ENCODE peak calls at places on chromosomes 12 and 14, in nine cellular contexts. One of them, this sample, is unnamed.

GRCh38 chr12:63994704-63995103 is 150.2 kb downstream of the SRGAP1 start:
- DNase-seq in mammary epithelial cell: no peak
- DNase-seq in CD8-positive, alpha-beta memory T cell: no peak
- DNase-seq in tibial nerve: no peak
- DNase-seq in lung: no peak
- DNase-seq in MM.1S: no peak
- DNase-seq in spleen: no peak
- DNase-seq in kidney: no peak
- DNase-seq in stomach: no peak
- DNase-seq in this sample: no peak

GRCh38 chr12:47885012-47885501 is 19.7 kb downstream of the VDR start:
- DNase-seq in mammary epithelial cell: no peak
- DNase-seq in CD8-positive, alpha-beta memory T cell: no peak
- DNase-seq in tibial nerve: no peak
- DNase-seq in lung: no peak
- DNase-seq in MM.1S: no peak
- DNase-seq in spleen: no peak
- DNase-seq in kidney: no peak
- DNase-seq in stomach: no peak
- DNase-seq in this sample: peak; percentile 53

GRCh38 chr14:77222546-77223225 is 41.1 kb downstream of the TMEM63C start:
- DNase-seq in mammary epithelial cell: no peak
- DNase-seq in CD8-positive, alpha-beta memory T cell: no peak
- DNase-seq in tibial nerve: no peak
- DNase-seq in lung: no peak
- DNase-seq in MM.1S: no peak
- DNase-seq in spleen: no peak
- DNase-seq in kidney: no peak
- DNase-seq in stomach: no peak
- DNase-seq in this sample: no peak

GRCh38 chr12:57816855-57817151 is 1.7 kb downstream of the AVIL start:
- DNase-seq in mammary epithelial cell: no peak
- DNase-seq in CD8-positive, alpha-beta memory T cell: no peak
- DNase-seq in tibial nerve: no peak
- DNase-seq in lung: peak; percentile 57
- DNase-seq in MM.1S: no peak
- DNase-seq in spleen: peak; percentile 41
- DNase-seq in kidney: no peak
- DNase-seq in stomach: no peak
- DNase-seq in this sample: no peak

GRCh38 chr12:16939871-16940306 is 333.9 kb upstream of the LMO3 start:
- DNase-seq in mammary epithelial cell: peak; percentile 71
- DNase-seq in CD8-positive, alpha-beta memory T cell: no peak
- DNase-seq in tibial nerve: no peak
- DNase-seq in lung: peak; percentile 62
- DNase-seq in MM.1S: peak; percentile 79
- DNase-seq in spleen: no peak
- DNase-seq in kidney: peak; percentile 41
- DNase-seq in stomach: peak; percentile 44
- DNase-seq in this sample: peak; percentile 10

GRCh38 chr14:59187802-59188460 is 536 bp upstream of the DAAM1 start:
- DNase-seq in mammary epithelial cell: no peak
- DNase-seq in CD8-positive, alpha-beta memory T cell: no peak
- DNase-seq in tibial nerve: peak; percentile 16
- DNase-seq in lung: no peak
- DNase-seq in MM.1S: peak; percentile 25
- DNase-seq in spleen: peak; percentile 88
- DNase-seq in kidney: no peak
- DNase-seq in stomach: no peak
- DNase-seq in this sample: no peak

GRCh38 chr12:122088181-122088810 is 9.7 kb downstream of the MLXIP start:
- DNase-seq in mammary epithelial cell: no peak
- DNase-seq in CD8-positive, alpha-beta memory T cell: no peak
- DNase-seq in tibial nerve: no peak
- DNase-seq in lung: no peak
- DNase-seq in MM.1S: no peak
- DNase-seq in spleen: no peak
- DNase-seq in kidney: no peak
- DNase-seq in stomach: no peak
- DNase-seq in this sample: no peak

GRCh38 chr12:4978737-4979136 is 64.9 kb upstream of the KCNA5 start:
- DNase-seq in mammary epithelial cell: no peak
- DNase-seq in CD8-positive, alpha-beta memory T cell: no peak
- DNase-seq in tibial nerve: no peak
- DNase-seq in lung: no peak
- DNase-seq in MM.1S: no peak
- DNase-seq in spleen: no peak
- DNase-seq in kidney: no peak
- DNase-seq in stomach: no peak
- DNase-seq in this sample: no peak

GRCh38 chr14:47526591-47527244 is 148.7 kb downstream of the MDGA2 start:
- DNase-seq in mammary epithelial cell: no peak
- DNase-seq in CD8-positive, alpha-beta memory T cell: no peak
- DNase-seq in tibial nerve: no peak
- DNase-seq in lung: no peak
- DNase-seq in MM.1S: no peak
- DNase-seq in spleen: no peak
- DNase-seq in kidney: no peak
- DNase-seq in stomach: no peak
- DNase-seq in this sample: no peak

GRCh38 chr12:112749081-112749480 is 42.5 kb upstream of the RPH3A start:
- DNase-seq in mammary epithelial cell: no peak
- DNase-seq in CD8-positive, alpha-beta memory T cell: no peak
- DNase-seq in tibial nerve: no peak
- DNase-seq in lung: no peak
- DNase-seq in MM.1S: no peak
- DNase-seq in spleen: no peak
- DNase-seq in kidney: no peak
- DNase-seq in stomach: no peak
- DNase-seq in this sample: no peak

GRCh38 chr14:56273949-56274348 is 155.7 kb downstream of the PELI2 start:
- DNase-seq in mammary epithelial cell: no peak
- DNase-seq in CD8-positive, alpha-beta memory T cell: no peak
- DNase-seq in tibial nerve: no peak
- DNase-seq in lung: no peak
- DNase-seq in MM.1S: no peak
- DNase-seq in spleen: no peak
- DNase-seq in kidney: no peak
- DNase-seq in stomach: no peak
- DNase-seq in this sample: no peak

GRCh38 chr12:110312581-110313360 is 31.7 kb downstream of the ATP2A2 start:
- DNase-seq in mammary epithelial cell: peak; percentile 75
- DNase-seq in CD8-positive, alpha-beta memory T cell: no peak
- DNase-seq in tibial nerve: no peak
- DNase-seq in lung: no peak
- DNase-seq in MM.1S: no peak
- DNase-seq in spleen: no peak
- DNase-seq in kidney: no peak
- DNase-seq in stomach: no peak
- DNase-seq in this sample: no peak

GRCh38 chr12:45944771-45945170 is 45.6 kb downstream of the SCAF11 start:
- DNase-seq in mammary epithelial cell: no peak
- DNase-seq in CD8-positive, alpha-beta memory T cell: no peak
- DNase-seq in tibial nerve: no peak
- DNase-seq in lung: no peak
- DNase-seq in MM.1S: no peak
- DNase-seq in spleen: no peak
- DNase-seq in kidney: no peak
- DNase-seq in stomach: no peak
- DNase-seq in this sample: no peak

GRCh38 chr14:79011920-79012204 is 841.7 kb downstream of the NRXN3 start:
- DNase-seq in mammary epithelial cell: no peak
- DNase-seq in CD8-positive, alpha-beta memory T cell: no peak
- DNase-seq in tibial nerve: no peak
- DNase-seq in lung: no peak
- DNase-seq in MM.1S: no peak
- DNase-seq in spleen: no peak
- DNase-seq in kidney: no peak
- DNase-seq in stomach: no peak
- DNase-seq in this sample: no peak

GRCh38 chr14:72883963-72884362 is 9.9 kb downstream of the DPF3 start:
- DNase-seq in mammary epithelial cell: no peak
- DNase-seq in CD8-positive, alpha-beta memory T cell: no peak
- DNase-seq in tibial nerve: no peak
- DNase-seq in lung: no peak
- DNase-seq in MM.1S: no peak
- DNase-seq in spleen: no peak
- DNase-seq in kidney: no peak
- DNase-seq in stomach: no peak
- DNase-seq in this sample: peak; percentile 41

GRCh38 chr12:106897082-106897481 is 58.6 kb upstream of the TMEM263 start:
- DNase-seq in mammary epithelial cell: no peak
- DNase-seq in CD8-positive, alpha-beta memory T cell: no peak
- DNase-seq in tibial nerve: no peak
- DNase-seq in lung: no peak
- DNase-seq in MM.1S: no peak
- DNase-seq in spleen: no peak
- DNase-seq in kidney: no peak
- DNase-seq in stomach: no peak
- DNase-seq in this sample: no peak

GRCh38 chr14:86035882-86036281 is 505.9 kb downstream of the FLRT2 start:
- DNase-seq in mammary epithelial cell: peak; percentile 17
- DNase-seq in CD8-positive, alpha-beta memory T cell: no peak
- DNase-seq in tibial nerve: no peak
- DNase-seq in lung: no peak
- DNase-seq in MM.1S: peak; percentile 14
- DNase-seq in spleen: no peak
- DNase-seq in kidney: no peak
- DNase-seq in stomach: no peak
- DNase-seq in this sample: no peak

GRCh38 chr12:113825705-113826104 is 140.4 kb downstream of the RBM19 start:
- DNase-seq in mammary epithelial cell: no peak
- DNase-seq in CD8-positive, alpha-beta memory T cell: no peak
- DNase-seq in tibial nerve: no peak
- DNase-seq in lung: no peak
- DNase-seq in MM.1S: no peak
- DNase-seq in spleen: no peak
- DNase-seq in kidney: no peak
- DNase-seq in stomach: no peak
- DNase-seq in this sample: no peak

DNA sequence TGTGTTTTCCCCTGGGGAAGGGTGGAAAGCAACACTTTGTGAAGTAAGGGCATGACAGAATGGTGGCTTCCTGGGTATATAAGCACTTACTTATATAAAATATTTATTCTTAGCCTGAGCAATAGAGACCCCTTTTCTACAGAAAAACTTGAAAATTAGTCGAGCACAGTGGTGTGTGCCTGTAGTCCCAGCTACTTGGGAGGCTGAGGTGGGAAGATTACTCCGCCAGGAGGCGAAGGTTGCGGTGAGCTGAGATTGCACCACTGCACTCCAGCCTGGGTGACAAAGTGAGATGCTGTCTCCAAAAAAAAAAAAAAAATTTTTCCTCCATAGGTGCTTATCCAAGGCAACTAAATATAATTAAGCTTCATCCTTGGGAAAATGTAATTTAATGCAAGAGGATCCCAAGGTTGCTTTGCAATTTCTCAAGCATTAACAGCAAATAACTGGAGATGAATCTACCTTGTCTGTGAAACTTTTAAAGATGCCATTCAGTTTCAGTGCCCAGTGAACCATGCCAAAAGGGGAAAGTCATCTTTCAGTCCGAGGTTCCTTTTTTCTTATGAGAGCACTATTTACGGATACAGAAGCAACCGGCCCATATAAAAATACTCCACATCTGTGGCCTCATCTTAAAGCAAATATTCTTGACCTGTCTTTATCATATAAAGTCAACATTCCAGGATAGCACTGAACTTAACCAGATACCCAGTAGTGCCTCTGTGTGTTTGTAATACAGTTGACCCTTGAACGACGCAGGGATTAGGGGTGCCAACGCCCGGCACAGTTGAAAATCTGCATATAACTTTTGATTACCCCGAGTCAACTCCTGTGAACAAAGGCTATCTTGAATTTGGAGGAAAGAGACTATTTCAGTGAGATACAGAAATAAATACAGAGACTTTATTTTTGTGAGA is 209.2 kb downstream of the PCNX1 start:
- DNase-seq in mammary epithelial cell: no peak
- DNase-seq in CD8-positive, alpha-beta memory T cell: no peak
- DNase-seq in tibial nerve: no peak
- DNase-seq in lung: no peak
- DNase-seq in MM.1S: no peak
- DNase-seq in spleen: no peak
- DNase-seq in kidney: no peak
- DNase-seq in stomach: no peak
- DNase-seq in this sample: peak; percentile 43
- H3K4me3 ChIP-seq in mammary epithelial cell: no peak overlapping the region
- H3K4me3 ChIP-seq in CD8-positive, alpha-beta memory T cell: no peak overlapping the region
- H3K4me3 ChIP-seq in tibial nerve: no peak overlapping the region
- H3K4me3 ChIP-seq in lung: no peak overlapping the region
- H3K4me3 ChIP-seq in MM.1S: no peak overlapping the region
- H3K4me3 ChIP-seq in spleen: no peak overlapping the region
- H3K4me3 ChIP-seq in kidney: no peak overlapping the region
- H3K4me3 ChIP-seq in stomach: no peak overlapping the region
- H3K4me3 ChIP-seq in this sample: no peak overlapping the region

GRCh38 chr14:89988787-89989186 is 33.1 kb downstream of the TDP1 start:
- DNase-seq in mammary epithelial cell: no peak
- DNase-seq in CD8-positive, alpha-beta memory T cell: no peak
- DNase-seq in tibial nerve: no peak
- DNase-seq in lung: no peak
- DNase-seq in MM.1S: no peak
- DNase-seq in spleen: no peak
- DNase-seq in kidney: no peak
- DNase-seq in stomach: no peak
- DNase-seq in this sample: no peak
- H3K36me3 ChIP-seq in mammary epithelial cell: peaks cover 12% of the 10 kb centered on the region
- H3K36me3 ChIP-seq in CD8-positive, alpha-beta memory T cell: peaks cover 35% of the 10 kb centered on the region
- H3K36me3 ChIP-seq in tibial nerve: peaks cover 69% of the 10 kb centered on the region
- H3K36me3 ChIP-seq in lung: peaks cover 18% of the 10 kb centered on the region
- H3K36me3 ChIP-seq in MM.1S: no peaks in the 10 kb centered on the region
- H3K36me3 ChIP-seq in spleen: peaks cover 82% of the 10 kb centered on the region
- H3K36me3 ChIP-seq in kidney: peaks cover 6% of the 10 kb centered on the region
- H3K36me3 ChIP-seq in stomach: peaks cover 81% of the 10 kb centered on the region
- H3K36me3 ChIP-seq in this sample: peaks cover 10% of the 10 kb centered on the region

GRCh38 chr12:93823616-93824410 is 146.6 kb downstream of the CRADD start:
- DNase-seq in mammary epithelial cell: no peak
- DNase-seq in CD8-positive, alpha-beta memory T cell: no peak
- DNase-seq in tibial nerve: no peak
- DNase-seq in lung: no peak
- DNase-seq in MM.1S: no peak
- DNase-seq in spleen: no peak
- DNase-seq in kidney: no peak
- DNase-seq in stomach: no peak
- DNase-seq in this sample: no peak
- H3K4me3 ChIP-seq in mammary epithelial cell: no peak overlapping the region
- H3K4me3 ChIP-seq in CD8-positive, alpha-beta memory T cell: no peak overlapping the region
- H3K4me3 ChIP-seq in tibial nerve: no peak overlapping the region
- H3K4me3 ChIP-seq in lung: no peak overlapping the region
- H3K4me3 ChIP-seq in MM.1S: no peak overlapping the region
- H3K4me3 ChIP-seq in spleen: no peak overlapping the region
- H3K4me3 ChIP-seq in kidney: no peak overlapping the region
- H3K4me3 ChIP-seq in stomach: no peak overlapping the region
- H3K4me3 ChIP-seq in this sample: no peak overlapping the region

DNA sequence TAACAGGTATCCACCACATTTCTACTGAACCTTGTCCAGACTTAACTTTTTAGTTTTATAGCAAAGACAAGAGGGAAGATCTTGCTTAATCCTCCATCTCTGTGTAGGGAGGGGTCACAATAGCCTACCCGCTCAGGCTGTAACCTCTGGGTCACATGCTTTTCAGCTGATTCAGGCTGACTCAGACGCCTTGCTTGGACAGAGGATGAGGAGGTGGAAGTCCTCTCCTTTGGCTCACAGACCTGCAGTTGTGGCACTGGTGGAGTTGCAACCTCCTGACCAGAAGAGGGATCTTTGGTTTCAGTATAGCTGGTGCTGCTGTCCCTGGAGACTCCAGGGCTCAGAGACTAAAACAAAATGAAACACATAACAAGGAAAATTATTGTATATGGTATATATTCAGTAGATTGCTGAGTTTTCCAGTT is 16.2 kb downstream of the ACIN1 start:
- DNase-seq in mammary epithelial cell: peak; percentile 94
- DNase-seq in CD8-positive, alpha-beta memory T cell: no peak
- DNase-seq in tibial nerve: peak; percentile 45
- DNase-seq in lung: peak; percentile 74
- DNase-seq in MM.1S: no peak
- DNase-seq in spleen: no peak
- DNase-seq in kidney: no peak
- DNase-seq in stomach: peak; percentile 55
- DNase-seq in this sample: no peak
- H3K36me3 ChIP-seq in mammary epithelial cell: peaks cover 34% of the 10 kb centered on the region
- H3K36me3 ChIP-seq in CD8-positive, alpha-beta memory T cell: peaks cover 76% of the 10 kb centered on the region
- H3K36me3 ChIP-seq in tibial nerve: peaks cover 99% of the 10 kb centered on the region
- H3K36me3 ChIP-seq in lung: peaks cover 55% of the 10 kb centered on the region
- H3K36me3 ChIP-seq in MM.1S: no peaks in the 10 kb centered on the region
- H3K36me3 ChIP-seq in spleen: peaks cover 100% of the 10 kb centered on the region
- H3K36me3 ChIP-seq in kidney: peaks cover 44% of the 10 kb centered on the region
- H3K36me3 ChIP-seq in stomach: peaks cover 100% of the 10 kb centered on the region
- H3K36me3 ChIP-seq in this sample: peaks cover 36% of the 10 kb centered on the region